ENCODE peak calls at places on chromosomes 2 and 18, in five cellular contexts. U, F, Z, J and O are unnamed samples.

GRCh38 chr2:237180987-237181386 is 95.3 kb downstream of the COPS8 start:
- DNase-seq in J (no peak), Z (no peak), F (no peak), U (no peak), O (no peak)

GRCh38 chr2:70574618-70575017 is 21.0 kb upstream of the TGFA start:
- DNase-seq in J (no peak), F (no peak), U (no peak), Z (no peak), O (no peak)

GRCh38 chr2:105600949-105601708 is 143.6 kb upstream of the NCK2 start:
- DNase-seq in J (no peak), Z (no peak), F (no peak), U (no peak), O (no peak)

GRCh38 chr2:202038471-202039277 is 5.0 kb downstream of the FZD7 start:
- DNase-seq in Z (no peak), F (no peak), U (peak), J (peak), O (no peak)

GRCh38 chr2:222791946-222792649 is 68.7 kb upstream of the ACSL3 start:
- DNase-seq in U (peak), J (no peak), Z (peak), F (peak), O (peak)

GRCh38 chr2:38376346-38376682 is 759 bp downstream of the ATL2 start:
- DNase-seq in Z (no peak), J (peak), U (peak), F (no peak), O (peak)

GRCh38 chr18:24080861-24081260 is 58.0 kb upstream of the CABYR start:
- DNase-seq in Z (no peak), U (no peak), J (no peak), F (no peak), O (no peak)

GRCh38 chr2:28683100-28683706 is 68.4 kb upstream of the PPP1CB start:
- DNase-seq in F (peak), U (peak), Z (peak), J (peak), O (peak)

GRCh38 chr18:74283646-74284045 is 8.1 kb downstream of the CYB5A start:
- DNase-seq in F (no peak), J (no peak), Z (no peak), U (no peak), O (no peak)

GRCh38 chr18:58505181-58505580 is 123.7 kb downstream of the ALPK2 start:
- DNase-seq in Z (no peak), F (no peak), U (no peak), J (no peak), O (no peak)

GRCh38 chr18:29962579-29962978 is 1080.0 kb downstream of the DSC3 start:
- DNase-seq in Z (no peak), F (no peak), U (no peak), J (peak), O (no peak)

GRCh38 chr2:26616032-26616863 is 24.9 kb downstream of the CIB4 start:
- DNase-seq in F (no peak), Z (no peak), J (no peak), U (no peak), O (peak)

GRCh38 chr2:34241905-34242740 is 643.0 kb upstream of the FAM98A start:
- DNase-seq in U (no peak), Z (no peak), F (no peak), J (no peak), O (no peak)

GRCh38 chr18:80213173-80213572 is 34.1 kb downstream of the PARD6G start:
- DNase-seq in F (no peak), J (no peak), Z (no peak), U (no peak), O (no peak)

GRCh38 chr2:218017211-218018053 is 14.6 kb upstream of the TNS1 start:
- DNase-seq in J (no peak), F (no peak), U (no peak), Z (peak), O (no peak)

GRCh38 chr18:58315041-58315440 is 271.0 kb downstream of the NEDD4L start:
- DNase-seq in Z (no peak), U (peak), F (no peak), J (peak), O (no peak)

GRCh38 chr2:127185093-127185492 is 35.0 kb downstream of the CYP27C1 start:
- DNase-seq in J (no peak), Z (no peak), U (no peak), F (no peak), O (no peak)

GRCh38 chr18:22494771-22495170 is 77.1 kb upstream of the CTAGE1 start:
- DNase-seq in J (no peak), U (peak), F (peak), Z (no peak), O (no peak)

GRCh38 chr2:61764035-61764800 is 89.6 kb downstream of the FAM161A start:
- DNase-seq in U (peak), F (peak), Z (peak), J (peak), O (peak)

GRCh38 chr2:61762292-61762691 is 91.6 kb downstream of the FAM161A start:
- DNase-seq in F (no peak), U (peak), Z (no peak), J (peak), O (no peak)

GRCh38 chr2:61759718-61760117 is 94.1 kb downstream of the FAM161A start:
- DNase-seq in U (peak), Z (no peak), F (no peak), J (peak), O (no peak)

GRCh38 chr2:61758991-61759390 is 94.9 kb downstream of the FAM161A start:
- DNase-seq in Z (no peak), J (no peak), U (peak), F (no peak), O (no peak)

GRCh38 chr2:61763605-61764034 is 90.2 kb downstream of the FAM161A start:
- DNase-seq in J (peak), Z (peak), U (peak), F (peak), O (peak)
- TF ChIP-seq CTCF in J (peak), Z (no peak), U (peak), F (no peak), O (peak)

DNA sequence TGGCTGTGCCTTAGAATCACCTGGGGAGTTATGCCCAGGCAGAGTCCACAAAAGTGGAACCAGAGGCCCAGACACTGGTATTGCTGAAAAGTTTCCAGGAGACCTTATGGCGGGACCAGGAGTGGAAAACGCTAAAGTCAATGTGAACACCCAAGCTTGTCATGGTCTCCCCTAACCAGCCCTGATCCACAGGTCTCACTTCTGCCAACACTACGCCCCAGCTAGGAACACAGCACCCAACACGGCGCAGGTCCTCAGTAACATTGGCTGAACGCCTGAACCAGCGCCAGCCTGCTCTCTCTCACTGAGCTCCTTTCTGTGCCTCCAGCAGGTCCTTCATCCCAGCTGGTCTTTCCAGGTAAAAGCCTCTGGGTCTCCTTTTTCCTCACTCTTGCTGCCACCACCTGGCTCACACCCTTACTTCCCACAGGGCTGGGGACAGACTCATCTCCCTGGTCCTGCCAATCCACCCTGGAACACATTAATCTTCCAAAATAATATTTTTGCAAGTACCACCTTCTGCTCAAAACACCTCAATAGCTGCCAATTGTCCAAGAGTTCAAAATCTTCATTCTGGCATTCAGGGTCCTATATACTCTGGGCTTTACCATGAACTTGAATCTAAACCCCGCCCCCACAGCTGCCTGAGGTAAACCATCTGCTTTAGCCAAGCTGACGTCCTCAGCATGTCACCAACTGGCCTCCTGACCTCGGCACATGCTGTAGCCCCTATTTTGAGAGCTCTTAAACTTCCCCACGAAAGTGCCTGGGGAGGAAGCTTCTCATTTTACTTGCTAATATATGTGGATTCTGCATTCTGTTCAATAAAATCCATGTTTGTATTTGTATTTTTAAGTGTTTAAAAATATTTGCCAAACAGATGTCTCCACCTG is 34.6 kb downstream of the ADCY3 start:
- DNase-seq in F (no peak), J (no peak), Z (no peak), U (no peak), O (no peak)
- TF ChIP-seq CTCF in F (no peak), J (no peak), Z (no peak), U (no peak), O (no peak)

GRCh38 chr2:21392660-21393059 is 268.9 kb downstream of the TDRD15 start:
- DNase-seq in J (no peak), Z (no peak), F (no peak), U (no peak), O (no peak)

GRCh38 chr2:21396252-21396651 is 272.5 kb downstream of the TDRD15 start:
- DNase-seq in Z (no peak), J (no peak), F (no peak), U (no peak), O (no peak)

GRCh38 chr2:21395366-21395765 is 271.6 kb downstream of the TDRD15 start:
- DNase-seq in F (no peak), Z (no peak), J (no peak), U (no peak), O (no peak)
- TF ChIP-seq CTCF in F (no peak), Z (no peak), J (peak), U (no peak), O (no peak)

GRCh38 chr2:114450639-114451038 is 8.2 kb downstream of the DPP10 start:
- DNase-seq in F (no peak), Z (no peak), J (no peak), U (no peak), O (no peak)
- TF ChIP-seq CTCF in F (no peak), Z (no peak), J (no peak), U (no peak), O (no peak)